ENCODE peak calls at places on chromosomes 12 and 14, in six cellular contexts. U, K, G, L, D and F are unnamed samples.

GRCh38 chr12:3139760-3140159 is 62.6 kb downstream of the TSPAN9 start:
- DNase-seq in U (no peak), L (no peak), D (no peak), G (no peak), K (peak), F (no peak)

GRCh38 chr14:53741379-53742225 is 215.0 kb downstream of the BMP4 start:
- DNase-seq in G (no peak), L (no peak), U (no peak), D (no peak), K (no peak), F (no peak)

GRCh38 chr12:120006248-120006975 is 17.4 kb downstream of the BICDL1 start:
- DNase-seq in D (no peak), U (no peak), K (no peak), L (no peak), G (no peak), F (no peak)

GRCh38 chr14:92499216-92499615 is 14.4 kb upstream of the RIN3 start:
- DNase-seq in G (no peak), D (no peak), L (no peak), U (no peak), K (no peak), F (no peak)

GRCh38 chr14:24630872-24631477 is 3.0 kb downstream of the GZMB start:
- DNase-seq in G (no peak), L (no peak), K (no peak), U (no peak), D (no peak), F (peak)

GRCh38 chr12:120261951-120262851 is 3.3 kb downstream of the PXN start:
- DNase-seq in L (no peak), U (peak), G (no peak), D (peak), K (peak), F (no peak)

GRCh38 chr14:35296505-35296904 is 4.3 kb downstream of the PSMA6 start:
- DNase-seq in K (no peak), D (no peak), U (no peak), G (no peak), L (no peak), F (no peak)

GRCh38 chr12:7131502-7131866 is 1.3 kb downstream of the CLSTN3 start:
- DNase-seq in G (no peak), L (no peak), K (no peak), U (no peak), D (no peak), F (no peak)

GRCh38 chr14:49975286-49975685 is 82.4 kb downstream of the ARF6 start:
- DNase-seq in G (no peak), L (no peak), K (no peak), D (no peak), U (no peak), F (no peak)

GRCh38 chr14:96299441-96299840 is 43.4 kb downstream of the BDKRB1 start:
- DNase-seq in L (no peak), G (no peak), K (no peak), U (no peak), D (no peak), F (no peak)

GRCh38 chr14:82411373-82411772 is 877.7 kb upstream of the SEL1L start:
- DNase-seq in U (no peak), G (no peak), L (no peak), D (no peak), K (no peak), F (no peak)

GRCh38 chr12:46370792-46371717 is 1.5 kb downstream of the SLC38A2 start:
- DNase-seq in L (peak), K (peak), G (peak), U (peak), D (peak), F (peak)

GRCh38 chr12:46368684-46369083 is 3.9 kb downstream of the SLC38A2 start:
- DNase-seq in K (no peak), G (no peak), L (no peak), D (no peak), U (no peak), F (no peak)

GRCh38 chr12:46370380-46370734 is 2.2 kb downstream of the SLC38A2 start:
- DNase-seq in G (no peak), U (no peak), D (no peak), L (no peak), K (no peak), F (no peak)

GRCh38 chr12:46369095-46369473 is 3.5 kb downstream of the SLC38A2 start:
- DNase-seq in D (no peak), K (no peak), L (no peak), U (no peak), G (no peak), F (no peak)

GRCh38 chr12:46369474-46370379 is 2.8 kb downstream of the SLC38A2 start:
- DNase-seq in D (no peak), L (no peak), K (no peak), U (no peak), G (no peak), F (no peak)
- TF ChIP-seq POLR2A in D (no peak), L (no peak), K (no peak), U (no peak), G (no peak), F (no peak)

GRCh38 chr14:20808084-20808483 is 5.4 kb upstream of the RNASE1 start:
- DNase-seq in G (no peak), K (no peak), U (no peak), D (no peak), L (no peak), F (no peak)

GRCh38 chr14:20809917-20810316 is 7.3 kb upstream of the RNASE1 start:
- DNase-seq in L (no peak), K (no peak), U (no peak), D (no peak), G (no peak), F (no peak)

GRCh38 chr14:20811994-20812393 is 9.3 kb upstream of the RNASE1 start:
- DNase-seq in L (no peak), K (peak), G (no peak), U (no peak), D (no peak), F (peak)

GRCh38 chr14:20807304-20807956 is 4.8 kb upstream of the RNASE1 start:
- DNase-seq in D (no peak), L (no peak), U (no peak), G (no peak), K (no peak), F (no peak)

DNA sequence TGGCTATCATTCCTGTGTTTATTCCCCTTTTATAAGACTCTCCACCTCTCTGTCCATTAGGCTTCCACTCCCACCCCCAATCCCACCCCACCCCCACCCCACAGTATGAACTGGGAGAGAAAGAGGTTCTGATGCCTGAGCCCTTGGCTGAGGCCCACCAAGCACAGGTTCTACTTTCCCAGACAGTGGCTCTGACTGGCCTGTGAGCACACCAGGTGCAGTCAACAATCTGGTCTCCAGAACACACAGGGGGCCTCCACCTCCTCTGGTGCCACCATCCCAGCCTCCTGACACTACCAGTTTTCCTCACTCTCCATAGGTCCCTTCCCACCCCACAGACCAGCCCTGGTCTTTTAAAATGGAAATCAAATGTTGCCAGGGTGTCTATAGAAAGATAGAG is 9.9 kb upstream of the RNASE1 start:
- DNase-seq in G (no peak), L (no peak), K (no peak), D (no peak), U (no peak), F (peak)
- TF ChIP-seq POLR2A in G (no peak), L (no peak), K (no peak), D (no peak), U (no peak), F (no peak)

GRCh38 chr14:39179042-39179441 is 4.0 kb downstream of the PNN start:
- DNase-seq in U (no peak), K (no peak), D (no peak), G (no peak), L (no peak), F (no peak)

GRCh38 chr14:39181693-39182047 is 6.6 kb downstream of the PNN start:
- DNase-seq in U (no peak), G (no peak), L (no peak), D (no peak), K (no peak), F (no peak)

GRCh38 chr14:39181026-39181692 is 6.1 kb downstream of the PNN start:
- DNase-seq in U (no peak), L (no peak), G (no peak), D (no peak), K (no peak), F (no peak)

GRCh38 chr14:39182770-39183684 is 8.0 kb downstream of the PNN start:
- DNase-seq in G (no peak), L (no peak), D (no peak), U (no peak), K (no peak), F (no peak)

GRCh38 chr14:39180553-39180952 is 5.5 kb downstream of the PNN start:
- DNase-seq in U (no peak), G (no peak), L (no peak), D (no peak), K (no peak), F (no peak)
- TF ChIP-seq POLR2A in U (no peak), G (no peak), L (no peak), D (no peak), K (no peak), F (no peak)

DNA sequence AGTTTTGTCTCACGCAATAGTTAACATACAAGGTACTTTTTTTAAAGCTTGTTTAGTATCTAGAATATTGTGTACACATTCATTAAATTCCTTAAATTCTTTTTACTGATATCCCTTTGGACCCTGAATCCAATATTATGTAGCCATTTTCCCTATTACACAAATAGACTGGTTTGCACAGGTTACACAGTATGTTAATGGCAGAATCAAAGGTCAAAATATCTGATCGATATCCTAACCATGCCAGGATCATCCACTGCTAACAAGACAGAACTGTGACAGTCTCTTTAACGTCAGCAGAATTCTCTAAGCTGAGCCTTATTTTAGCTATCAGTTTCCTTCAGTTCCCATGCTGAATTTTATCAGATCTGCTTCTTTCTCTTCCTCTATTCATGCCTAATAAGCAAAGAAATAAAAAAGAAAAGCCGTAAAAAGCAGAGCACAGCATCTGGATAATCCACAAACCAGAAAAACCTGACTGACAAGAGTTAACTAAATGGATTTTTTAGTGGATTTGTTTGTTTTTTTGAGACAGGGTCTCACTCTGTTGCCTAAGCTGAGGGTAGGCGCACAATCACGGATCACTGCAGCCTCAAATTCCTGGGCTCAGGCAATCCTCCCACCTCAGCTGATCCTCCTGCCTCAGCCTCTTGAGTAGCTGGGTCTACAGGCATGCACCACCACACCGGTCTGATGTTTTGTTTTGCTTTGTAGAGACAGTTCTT is 130.4 kb downstream of the PAWR start:
- DNase-seq in G (no peak), L (no peak), K (no peak), U (no peak), D (no peak), F (no peak)
- TF ChIP-seq POLR2A in G (no peak), L (no peak), K (no peak), U (no peak), D (no peak), F (no peak)

DNA sequence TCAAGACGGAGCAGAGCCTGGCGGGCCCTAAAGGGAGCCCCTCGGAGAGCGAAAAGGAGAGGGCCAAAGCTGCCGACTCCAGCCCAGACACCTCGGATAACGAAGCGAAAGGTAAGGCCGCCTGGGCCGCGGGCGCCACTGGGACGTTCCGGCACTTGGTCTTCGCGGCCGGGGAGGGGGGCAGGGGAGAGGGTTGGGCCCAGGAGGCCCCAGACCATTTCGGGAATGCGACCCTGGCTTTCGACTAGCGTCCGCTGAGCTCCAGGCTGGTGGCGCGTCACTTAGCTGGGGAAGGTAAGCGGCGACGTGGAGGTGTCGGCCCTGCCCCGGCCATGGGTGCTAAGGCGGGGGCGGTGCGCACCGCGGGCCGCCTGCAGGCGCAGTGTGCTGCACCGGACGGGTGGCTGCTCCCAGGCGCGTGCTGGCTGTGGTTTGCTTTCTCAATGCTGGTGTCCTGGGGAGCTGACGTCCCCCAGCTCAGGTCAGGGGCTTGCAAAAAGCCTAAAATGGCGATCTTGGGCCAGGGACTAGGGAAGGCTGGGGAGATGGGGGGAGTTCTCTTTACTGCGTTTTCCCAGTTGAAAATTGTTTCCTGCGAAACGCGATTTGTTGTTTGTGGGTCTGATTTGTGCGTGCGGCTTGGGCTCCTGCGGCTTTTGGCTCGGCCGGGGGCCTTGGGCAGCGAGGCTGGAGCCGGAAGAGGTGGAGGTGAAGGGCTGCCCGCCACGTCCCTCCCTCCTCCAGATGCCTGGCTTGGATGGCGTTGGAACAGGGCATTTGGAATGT is 1.1 kb downstream of the HOXC10 start:
- DNase-seq in G (no peak), K (no peak), U (no peak), L (no peak), D (no peak), F (no peak)
- TF ChIP-seq POLR2A in G (no peak), K (no peak), U (no peak), L (no peak), D (no peak), F (no peak)

GRCh38 chr14:102314242-102315011 is 5.1 kb upstream of the ZNF839 start:
- DNase-seq in K (peak), L (peak), U (peak), G (peak), D (peak), F (peak)
- TF ChIP-seq POLR2A in K (no peak), L (no peak), U (no peak), G (no peak), D (no peak), F (no peak)

GRCh38 chr12:132153501-132154340 is 9.5 kb downstream of the NOC4L start:
- DNase-seq in K (peak), L (peak), D (peak), U (peak), G (peak), F (peak)
- TF ChIP-seq POLR2A in K (no peak), L (no peak), D (no peak), U (no peak), G (no peak), F (no peak)

GRCh38 chr14:64387232-64387737 is 868 bp upstream of the MTHFD1 start:
- DNase-seq in D (peak), L (no peak), K (no peak), U (peak), G (no peak), F (no peak)

GRCh38 chr14:64388533-64389243 is 535 bp downstream of the MTHFD1 start:
- DNase-seq in L (no peak), U (peak), D (no peak), K (no peak), G (no peak), F (peak)

GRCh38 chr14:64391113-64391725 is 3.1 kb downstream of the MTHFD1 start:
- DNase-seq in L (no peak), G (no peak), D (no peak), U (no peak), K (no peak), F (no peak)

GRCh38 chr14:64391986-64392385 is 3.8 kb downstream of the MTHFD1 start:
- DNase-seq in U (no peak), L (no peak), G (no peak), D (no peak), K (no peak), F (no peak)

DNA sequence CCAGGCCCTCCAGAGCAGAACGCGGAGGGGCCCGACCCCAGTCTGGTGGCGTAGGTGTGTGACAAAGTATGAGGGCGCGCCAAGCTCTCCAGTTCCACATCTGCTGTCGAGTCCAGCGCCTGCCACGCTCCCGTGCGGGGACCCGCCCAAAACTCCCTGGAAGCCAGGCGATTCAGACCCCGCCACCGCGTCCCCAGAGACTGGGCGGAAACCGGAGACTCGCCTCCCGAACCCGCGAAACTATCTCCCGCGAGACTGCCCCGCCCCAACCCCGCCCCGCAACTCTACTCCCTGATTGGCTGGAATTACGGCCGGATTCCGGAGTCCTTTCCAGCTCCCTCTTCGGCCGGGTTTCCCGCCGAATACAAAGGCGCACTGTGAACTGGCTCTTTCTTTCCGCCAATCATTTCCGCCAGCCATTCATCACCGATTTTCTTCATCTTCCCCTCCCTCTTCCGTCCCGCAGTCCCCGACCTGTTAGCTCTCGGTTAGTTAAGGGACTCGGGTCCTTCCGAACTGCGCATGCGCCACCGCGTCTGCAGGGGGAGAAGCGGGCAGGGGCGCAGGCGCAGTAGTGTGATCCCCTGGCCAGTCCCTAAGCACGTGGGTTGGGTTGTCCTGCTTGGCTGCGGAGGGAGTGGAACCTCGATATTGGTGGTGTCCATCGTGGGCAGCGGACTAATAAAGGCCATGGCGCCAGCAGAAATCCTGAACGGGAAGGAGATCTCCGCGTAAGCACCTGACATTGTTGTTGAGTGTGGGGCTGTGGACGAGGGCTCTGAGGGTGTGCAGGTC is at the start of gene MTHFD1:
- DNase-seq in L (peak), K (peak), D (peak), U (peak), G (peak), F (peak)
- TF ChIP-seq POLR2A in L (no peak), K (peak), D (peak), U (peak), G (peak), F (peak)

DNA sequence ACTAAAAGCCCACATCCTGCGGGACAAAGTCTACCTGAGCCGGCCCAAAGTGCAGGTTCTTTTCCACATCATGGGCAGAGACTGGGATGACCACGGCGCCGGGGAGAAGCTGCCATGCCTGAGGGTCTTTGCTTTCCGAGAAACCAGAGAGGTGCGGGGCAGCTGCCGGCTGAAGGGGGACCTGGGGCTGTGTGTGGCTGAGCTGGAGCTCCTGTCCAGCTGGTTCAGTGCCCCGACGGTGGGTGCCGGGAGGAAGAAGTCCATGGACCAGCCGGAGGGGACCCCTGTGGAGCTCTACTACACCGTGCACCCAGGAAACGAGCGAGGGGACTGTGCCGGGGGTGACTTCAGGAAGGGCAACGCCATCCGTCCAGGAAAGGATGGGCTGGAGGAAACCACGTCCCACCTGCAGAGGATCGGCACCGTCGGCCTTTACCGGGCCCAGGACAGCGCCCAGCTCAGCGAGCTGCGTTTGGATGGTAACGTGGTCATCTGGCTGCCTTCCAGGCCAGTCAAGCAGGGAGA is 148.1 kb downstream of the TMEM132C start:
- DNase-seq in G (no peak), U (no peak), K (no peak), D (no peak), L (no peak), F (no peak)
- TF ChIP-seq POLR2A in G (no peak), U (no peak), K (no peak), D (no peak), L (no peak), F (no peak)